ENCODE peak calls at places on chromosome 16, in seven cellular contexts. N is GM12878, K is HepG2, Z is SK-N-SH, P is K562, I is HCT116, B is Panc1. D is an unnamed sample.

GRCh38 chr16:71894921-71895678 is at the start of gene IST1:
- DNase-seq in B (peak; percentile 79), Z (peak; percentile 98), P (peak; percentile 95), I (peak; percentile 96), N (peak; percentile 85), K (peak; percentile 96), D (peak; percentile 88)

GRCh38 chr16:86086471-86086870 is 187.5 kb downstream of the IRF8 start:
- DNase-seq in P (no peak), I (no peak), B (no peak), N (no peak), Z (no peak), K (no peak), D (no peak)

GRCh38 chr16:2691491-2692248 is 9.3 kb downstream of the KCTD5 start:
- DNase-seq in Z (peak; percentile 15), P (no peak), K (no peak), B (no peak), N (no peak), I (no peak), D (no peak)

GRCh38 chr16:88798073-88798472 is 5.5 kb upstream of the CDT1 start:
- DNase-seq in K (no peak), B (no peak), P (no peak), Z (no peak), I (no peak), N (no peak), D (no peak)

GRCh38 chr16:17070882-17071592 is 399.7 kb downstream of the XYLT1 start:
- DNase-seq in K (no peak), Z (no peak), P (no peak), N (peak; percentile 98), I (no peak), B (no peak), D (peak; percentile 61)

GRCh38 chr16:28191364-28191985 is 20.3 kb downstream of the XPO6 start:
- DNase-seq in P (no peak), I (no peak), B (no peak), K (no peak), Z (no peak), N (no peak), D (no peak)

GRCh38 chr16:15493416-15494181 is 59.2 kb downstream of the BMERB1 start:
- DNase-seq in I (no peak), B (no peak), Z (no peak), P (no peak), N (no peak), K (no peak), D (no peak)

GRCh38 chr16:69187387-69187890 is 475 bp downstream of the SNTB2 start:
- DNase-seq in B (no peak), I (no peak), N (no peak), P (peak; percentile 71), Z (peak; percentile 87), K (no peak), D (peak; percentile 72)

GRCh38 chr16:72099377-72099818 is 5.8 kb downstream of the DHX38 start:
- DNase-seq in B (no peak), K (peak; percentile 81), N (peak; percentile 13), Z (peak; percentile 78), P (peak; percentile 57), I (peak; percentile 40), D (peak; percentile 19)

GRCh38 chr16:70589998-70590471 is 56.3 kb upstream of the IL34 start:
- DNase-seq in P (no peak), K (no peak), N (no peak), I (no peak), B (no peak), Z (peak; percentile 22), D (no peak)

GRCh38 chr16:75323928-75324327 is 72.5 kb upstream of the BCAR1 start:
- DNase-seq in P (no peak), Z (peak; percentile 59), I (no peak), N (no peak), K (no peak), B (no peak), D (no peak)

GRCh38 chr16:68921654-68922053 is 78.3 kb downstream of the TANGO6 start:
- DNase-seq in N (no peak), Z (no peak), B (peak; percentile 83), P (no peak), K (peak; percentile 61), I (peak; percentile 98), D (no peak)

GRCh38 chr16:4533490-4533889 is 5.1 kb downstream of the CDIP1 start:
- DNase-seq in P (no peak), B (no peak), I (no peak), K (no peak), N (no peak), Z (no peak), D (no peak)

GRCh38 chr16:65044861-65045260 is 77.0 kb downstream of the CDH11 start:
- DNase-seq in K (no peak), P (no peak), B (no peak), N (no peak), Z (no peak), I (no peak), D (no peak)

GRCh38 chr16:27404163-27404823 is 2.3 kb downstream of the IL21R start:
- DNase-seq in Z (no peak), N (no peak), B (no peak), K (no peak), I (no peak), P (no peak), D (no peak)

GRCh38 chr16:88561485-88562369 is 8.5 kb upstream of the ZC3H18 start:
- DNase-seq in K (no peak), N (no peak), P (peak; percentile 75), Z (peak; percentile 91), I (peak; percentile 36), B (no peak), D (no peak)

GRCh38 chr16:74035816-74036215 is 260.8 kb upstream of the PSMD7 start:
- DNase-seq in I (peak; percentile 7), N (no peak), Z (peak; percentile 62), B (no peak), P (peak; percentile 38), K (peak; percentile 12), D (no peak)

GRCh38 chr16:6481894-6482293 is 850.8 kb upstream of the RBFOX1 start:
- DNase-seq in Z (no peak), I (no peak), N (no peak), P (no peak), B (no peak), K (no peak), D (no peak)

GRCh38 chr16:27341971-27342370 is 28.2 kb downstream of the IL4R start:
- DNase-seq in K (no peak), P (peak; percentile 2), B (no peak), N (no peak), I (no peak), Z (no peak), D (no peak)

GRCh38 chr16:50313596-50314483 is 47.5 kb downstream of the ADCY7 start:
- DNase-seq in K (peak; percentile 95), N (no peak), I (no peak), P (no peak), B (no peak), Z (no peak), D (no peak)

GRCh38 chr16:13772782-13773181 is 147.2 kb upstream of the ERCC4 start:
- DNase-seq in B (no peak), N (no peak), I (no peak), K (no peak), P (no peak), Z (no peak), D (no peak)

GRCh38 chr16:30095166-30096078 is 591 bp downstream of the YPEL3 start:
- DNase-seq in N (no peak), B (no peak), K (no peak), I (no peak), Z (no peak), P (no peak), D (no peak)

GRCh38 chr16:86882586-86883280 is 304.4 kb downstream of the FOXL1 start:
- DNase-seq in P (no peak), I (no peak), K (no peak), N (no peak), Z (no peak), B (no peak), D (no peak)

GRCh38 chr16:77993111-77993571 is 29.2 kb upstream of the CLEC3A start:
- DNase-seq in P (no peak), B (no peak), Z (no peak), N (no peak), I (no peak), K (no peak), D (no peak)
- TF ChIP-seq SIN3A in P (no peak), B (no peak), Z (no peak), N (no peak), I (no peak), K (no peak), D (no peak)

DNA sequence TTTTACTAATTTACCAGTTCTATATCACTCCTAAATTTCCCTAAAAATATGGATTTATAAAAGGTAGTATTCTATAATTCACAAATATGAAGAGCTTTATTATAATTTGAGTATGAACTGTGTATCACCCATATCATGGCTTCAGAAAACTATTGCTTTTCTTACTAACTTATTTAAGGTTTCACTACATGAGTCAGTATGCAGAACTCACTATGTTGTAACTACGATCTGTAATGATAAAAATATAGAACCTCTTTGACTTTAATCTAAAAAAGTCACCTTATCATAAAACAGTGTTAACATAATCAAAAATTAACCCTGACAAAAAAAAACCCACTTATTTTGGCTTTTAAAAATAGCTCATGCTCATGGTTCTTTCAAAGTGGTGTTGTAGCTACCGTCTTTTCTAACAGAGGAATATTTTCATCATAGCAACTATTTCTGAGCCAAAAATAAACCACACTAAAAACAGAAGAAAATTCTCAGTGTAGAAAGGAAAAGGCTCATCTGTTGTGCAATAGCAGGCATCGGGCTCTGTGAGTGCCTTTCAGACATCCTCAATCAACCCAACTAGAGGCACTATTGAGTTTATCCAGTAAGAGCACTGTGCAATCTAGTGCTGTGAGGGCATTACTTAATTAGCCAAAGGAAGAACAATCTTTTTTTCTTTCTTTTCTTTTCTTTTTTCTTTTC is 42.1 kb downstream of the ITGAM start:
- DNase-seq in N (no peak), Z (no peak), P (peak; percentile 13), B (no peak), I (no peak), K (no peak), D (no peak)
- TF ChIP-seq SIN3A in N (no peak), Z (no peak), P (no peak), B (no peak), I (no peak), K (no peak), D (no peak)

DNA sequence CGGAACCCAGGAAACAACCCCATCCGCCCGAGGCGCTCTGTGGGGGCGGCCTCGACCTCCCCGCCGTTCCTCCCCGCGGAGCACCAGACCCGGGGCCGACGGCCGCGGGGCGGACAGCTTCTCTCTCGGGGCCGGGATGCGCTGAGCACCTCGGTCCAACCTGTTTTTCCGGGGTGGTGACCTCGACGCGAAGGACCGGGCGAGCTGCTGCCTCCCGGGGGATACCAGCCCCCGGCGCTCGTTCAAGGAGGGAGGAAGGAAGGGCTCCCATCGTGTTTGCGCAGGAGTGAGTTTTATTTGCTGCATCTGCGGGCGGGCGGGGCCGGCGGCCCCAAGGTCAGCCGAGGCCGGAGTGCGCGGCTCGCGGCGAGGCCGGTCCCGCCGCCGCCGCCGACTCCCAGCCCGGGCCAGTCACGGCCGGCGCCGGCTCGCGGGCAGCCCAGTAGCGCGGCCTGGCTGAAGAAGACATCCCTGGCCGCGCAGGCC is 460 bp downstream of the DNAJA2 start:
- DNase-seq in P (peak; percentile 70), Z (peak; percentile 72), B (no peak), N (no peak), I (no peak), K (peak; percentile 36), D (peak; percentile 55)
- TF ChIP-seq SIN3A in P (peak; percentile 47), Z (no peak), B (peak; percentile 19), N (no peak), I (no peak), K (peak; percentile 41), D (no peak)

DNA sequence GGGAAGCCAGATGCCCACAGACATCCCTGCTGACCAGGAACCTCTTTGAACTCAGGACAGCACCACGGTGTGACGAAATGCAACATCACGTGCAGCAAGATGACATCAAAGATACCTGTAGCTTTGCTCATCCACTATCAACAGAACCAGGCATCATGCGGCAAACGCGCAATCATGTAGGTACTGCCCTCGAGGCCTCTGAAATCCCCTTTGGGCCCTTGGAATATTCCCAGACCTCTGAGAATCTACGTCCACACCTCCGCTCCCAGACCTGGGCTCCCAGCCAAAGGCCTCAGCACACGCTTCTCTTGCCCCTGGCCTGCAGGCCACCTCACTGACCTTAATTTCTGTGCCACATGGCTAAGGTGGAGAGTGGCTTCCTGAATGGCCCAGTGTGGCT is 7.3 kb downstream of the CX3CL1 start:
- DNase-seq in P (no peak), I (no peak), Z (peak; percentile 72), B (no peak), N (no peak), K (no peak), D (no peak)
- TF ChIP-seq SIN3A in P (no peak), I (no peak), Z (no peak), B (no peak), N (no peak), K (no peak), D (no peak)

D was measured in H1.